ENCODE peak calls at places on chromosomes 5 and 9, in seven cellular contexts. I is endothelial cell, W is mesothelial cell of epicardium, B is AG04450, N is choroid plexus epithelial cell, G is HL-60, A is GM13977. Y is an unnamed sample.

GRCh38 chr9:221989-222776 is 7.5 kb downstream of the DOCK8 start:
- DNase-seq in B (no peak), G (no peak), N (no peak), W (no peak), A (no peak), I (no peak), Y (no peak)

GRCh38 chr9:90988318-90988717 is 186.7 kb downstream of the SYK start:
- DNase-seq in W (no peak), B (no peak), G (no peak), N (no peak), I (no peak), A (no peak), Y (no peak)

GRCh38 chr5:1737790-1738405 is 61.7 kb downstream of the MRPL36 start:
- DNase-seq in I (peak), N (peak), G (peak), B (no peak), A (peak), W (no peak), Y (no peak)

GRCh38 chr5:131679911-131680310 is 44.9 kb upstream of the RAPGEF6 start:
- DNase-seq in W (no peak), N (peak), A (no peak), I (no peak), G (no peak), B (peak), Y (no peak)

GRCh38 chr5:112738180-112738560 is 485 bp downstream of the APC start:
- DNase-seq in W (no peak), A (no peak), B (no peak), G (no peak), I (peak), N (peak), Y (no peak)

GRCh38 chr5:180214870-180215737 is 6.1 kb upstream of the RASGEF1C start:
- DNase-seq in I (no peak), G (no peak), W (no peak), N (no peak), B (no peak), A (no peak), Y (no peak)

GRCh38 chr9:124869986-124870560 is 8.1 kb downstream of the ARPC5L start:
- DNase-seq in N (peak), I (peak), A (peak), W (no peak), G (no peak), B (no peak), Y (peak)

GRCh38 chr5:137279631-137280236 is 219.4 kb downstream of the SPOCK1 start:
- DNase-seq in G (no peak), I (no peak), B (no peak), W (no peak), N (no peak), A (no peak), Y (no peak)

GRCh38 chr5:178827636-178828035 is 32.1 kb upstream of the ZNF354B start:
- DNase-seq in B (no peak), I (no peak), W (no peak), N (no peak), G (no peak), A (no peak), Y (no peak)

GRCh38 chr9:121362813-121363585 is 7.1 kb downstream of the STOM start:
- DNase-seq in A (no peak), B (no peak), G (peak), I (no peak), W (no peak), N (peak), Y (no peak)

GRCh38 chr9:82923410-82924242 is 139.3 kb downstream of the RASEF start:
- DNase-seq in B (no peak), N (peak), A (no peak), I (no peak), W (no peak), G (no peak), Y (no peak)

GRCh38 chr5:60842859-60843692 is 993 bp downstream of the ELOVL7 start:
- DNase-seq in I (peak), N (no peak), W (no peak), A (no peak), B (no peak), G (no peak), Y (no peak)

GRCh38 chr9:129737479-129738269 is 15.2 kb downstream of the PTGES start:
- DNase-seq in N (peak), I (peak), B (no peak), G (peak), W (peak), A (peak), Y (peak)

GRCh38 chr5:120778491-120779293 is 314.6 kb downstream of the PRR16 start:
- DNase-seq in I (no peak), G (no peak), N (peak), A (no peak), W (no peak), B (peak), Y (no peak)

GRCh38 chr5:145887976-145888574 is 15.3 kb upstream of the GRXCR2 start:
- DNase-seq in G (no peak), A (no peak), W (no peak), N (peak), I (peak), B (no peak), Y (no peak)

GRCh38 chr5:80864109-80864508 is 96.1 kb upstream of the RASGRF2 start:
- DNase-seq in W (no peak), I (no peak), B (no peak), A (no peak), G (no peak), N (no peak), Y (no peak)

GRCh38 chr9:75333624-75334023 is 245.3 kb downstream of the OSTF1 start:
- DNase-seq in I (no peak), B (no peak), G (no peak), A (no peak), N (no peak), W (no peak), Y (no peak)
- TF ChIP-seq CTCF in I (peak), B (no peak), G (no peak), A (no peak), N (no peak), W (peak), Y (no peak)

DNA sequence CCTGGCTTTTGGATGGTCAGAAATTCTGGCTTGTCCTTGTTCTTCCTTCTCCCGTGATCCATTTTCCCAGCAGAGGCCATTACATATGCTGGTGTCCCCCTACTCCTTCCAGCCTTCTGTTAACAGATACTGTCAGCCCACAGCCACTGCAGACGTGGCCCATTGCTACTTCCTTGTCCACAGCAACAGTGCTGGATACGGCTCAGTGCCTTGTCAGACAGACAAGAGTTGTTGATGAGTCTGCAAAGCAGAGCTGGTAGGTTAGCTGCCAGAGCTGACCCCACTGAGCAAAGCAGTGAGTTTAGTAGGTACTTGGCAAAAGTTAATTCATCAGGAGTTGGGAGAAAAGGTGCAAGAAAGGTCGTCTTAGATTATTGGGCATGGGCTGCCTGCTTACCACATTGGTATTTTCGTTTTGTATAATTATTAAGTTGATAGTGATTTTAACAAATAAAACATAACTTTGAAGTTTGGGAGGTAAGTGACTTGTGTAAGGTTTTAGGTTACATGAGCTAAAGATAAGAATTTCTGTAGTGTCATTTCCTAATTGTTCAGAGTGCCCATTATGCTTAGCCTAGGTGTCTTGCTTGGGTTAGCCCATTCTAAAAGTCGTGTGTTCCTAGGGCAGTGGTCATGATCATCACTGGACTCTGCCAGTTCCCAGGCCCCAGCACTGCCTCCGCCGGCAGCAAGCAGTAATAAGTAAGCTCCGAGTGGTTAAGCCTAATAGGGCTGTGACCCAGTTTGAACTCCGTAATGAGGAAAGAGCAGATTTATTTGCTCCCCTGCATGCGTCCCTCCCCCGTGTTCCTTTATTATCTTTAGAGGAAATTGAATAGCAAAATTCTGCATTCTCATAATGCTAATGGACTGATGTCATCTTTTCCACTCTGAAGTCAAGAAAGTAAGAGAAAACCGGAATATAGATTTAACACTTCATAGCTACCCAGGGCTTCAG is 292.0 kb downstream of the FANCC start:
- DNase-seq in B (peak), W (no peak), I (no peak), A (no peak), N (peak), G (no peak), Y (no peak)
- TF ChIP-seq CTCF in B (peak), W (no peak), I (no peak), A (no peak), N (peak), G (no peak), Y (no peak)

GRCh38 chr9:74742792-74743389 is 144.8 kb downstream of the TRPM6 start:
- DNase-seq in B (peak), N (peak), A (no peak), I (peak), G (no peak), W (no peak), Y (no peak)
- TF ChIP-seq CTCF in B (peak), N (peak), A (peak), I (peak), G (peak), W (peak), Y (peak)

GRCh38 chr9:107484117-107484723 is 5.3 kb downstream of the KLF4 start:
- DNase-seq in A (peak), N (peak), I (peak), G (peak), B (peak), W (no peak), Y (no peak)
- TF ChIP-seq CTCF in A (peak), N (peak), I (no peak), G (peak), B (peak), W (no peak), Y (no peak)

DNA sequence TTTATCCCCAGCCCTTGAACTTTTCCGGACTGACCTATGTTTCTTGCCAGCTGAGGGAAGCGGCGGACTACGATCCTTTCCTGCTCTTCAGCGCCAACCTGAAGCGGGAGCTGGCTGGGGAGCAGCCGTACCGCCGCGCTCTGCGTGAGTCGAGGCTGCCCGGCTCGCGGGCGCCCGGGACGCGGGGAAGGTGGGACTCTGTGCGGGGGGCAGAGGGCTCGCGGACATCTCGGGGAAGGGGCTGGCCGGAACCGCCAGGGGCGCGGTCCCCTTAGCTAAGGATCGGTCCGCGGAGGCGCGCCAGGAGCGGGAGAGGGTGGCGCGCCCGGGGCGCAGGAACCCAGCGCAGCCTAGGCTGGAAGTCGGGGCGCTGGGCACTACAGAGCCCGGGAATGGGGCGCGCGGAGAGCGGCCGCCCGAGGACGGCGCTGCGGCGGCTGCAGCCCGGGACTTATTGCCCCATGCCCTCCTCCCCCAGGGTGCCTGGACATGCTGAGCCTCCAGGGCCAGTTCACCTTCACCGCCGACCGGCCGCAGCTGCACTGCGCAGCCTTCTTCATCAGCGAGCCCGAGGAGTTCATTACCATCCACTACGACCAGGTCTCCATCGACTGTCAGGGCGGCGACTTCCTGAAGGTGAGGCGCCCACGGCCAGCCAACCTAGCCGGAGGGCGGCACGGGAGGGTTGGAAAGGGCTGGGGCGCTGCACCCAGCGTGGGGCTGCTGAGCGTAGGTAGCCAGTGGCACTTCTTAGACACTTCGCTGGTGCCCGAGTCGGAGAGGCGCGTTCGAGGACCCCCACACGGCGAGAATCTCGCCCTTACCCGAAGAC is 922 bp downstream of the CRHBP start:
- DNase-seq in N (peak), A (no peak), W (peak), B (no peak), I (peak), G (no peak), Y (no peak)
- TF ChIP-seq CTCF in N (no peak), A (no peak), W (no peak), B (no peak), I (no peak), G (no peak), Y (no peak)

DNA sequence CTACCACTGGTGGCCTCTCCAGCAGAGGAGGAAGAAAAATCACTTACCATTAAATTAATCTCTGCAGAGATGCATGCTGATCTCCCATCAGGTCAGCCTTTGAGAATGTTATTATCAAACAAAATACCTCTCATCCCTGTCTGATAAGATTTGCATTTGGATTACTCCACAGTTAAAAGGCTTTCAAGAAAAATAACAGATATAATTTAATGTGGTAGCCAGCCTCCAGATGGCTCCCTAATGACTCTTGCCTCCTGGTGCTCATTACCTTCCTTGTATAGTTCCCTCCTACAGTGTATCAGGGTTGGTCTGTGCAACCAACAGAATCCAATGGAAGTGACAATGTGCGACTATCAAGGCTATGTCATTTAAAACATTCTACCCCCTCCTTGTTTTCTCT is 63.6 kb upstream of the TNPO1 start:
- DNase-seq in G (no peak), A (no peak), I (no peak), N (no peak), W (no peak), B (no peak), Y (no peak)
- TF ChIP-seq CTCF in G (no peak), A (no peak), I (no peak), N (no peak), W (no peak), B (no peak), Y (no peak)

DNA sequence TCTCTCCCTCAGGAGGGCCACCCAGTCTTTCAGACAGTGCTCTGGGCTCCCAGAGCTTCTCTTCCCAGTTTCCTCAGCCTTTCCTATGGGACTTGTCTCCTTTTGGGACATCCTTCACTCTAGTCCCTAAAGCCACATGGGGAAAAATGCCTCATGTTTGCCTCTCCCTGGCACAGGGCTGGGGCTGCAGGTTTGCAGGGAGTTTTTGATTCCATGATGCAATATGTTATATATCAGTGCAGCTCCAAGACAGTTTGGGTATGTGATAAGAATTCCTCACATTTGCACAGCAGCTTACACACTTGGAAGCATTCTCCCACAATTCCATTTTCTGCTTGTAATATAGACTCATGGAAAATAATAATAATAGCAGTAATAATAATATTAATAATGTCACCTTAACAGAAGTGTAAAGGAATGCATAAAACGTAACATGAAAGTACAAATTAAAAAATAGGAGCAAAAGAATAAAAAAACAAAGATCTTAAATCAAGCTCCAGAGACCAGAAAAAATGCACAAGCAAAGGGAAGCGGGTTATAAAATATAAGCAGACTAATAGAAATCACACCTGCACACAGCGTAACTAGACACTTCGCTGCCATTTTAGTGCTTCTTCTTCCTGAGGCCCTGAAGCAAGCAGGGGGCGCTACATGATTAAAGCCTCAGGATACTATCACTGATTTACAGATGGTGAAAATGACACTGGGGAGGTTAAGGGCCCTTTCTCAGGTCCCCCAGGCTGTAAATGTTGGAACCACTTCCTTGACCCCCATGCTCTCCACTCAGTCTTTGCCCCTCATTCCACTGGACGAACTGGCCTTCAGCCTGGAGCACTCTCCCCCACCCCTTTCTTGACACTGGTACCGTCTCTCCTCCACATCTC is 70.0 kb upstream of the IL17B start:
- DNase-seq in B (no peak), G (no peak), W (no peak), I (no peak), A (no peak), N (peak), Y (no peak)
- TF ChIP-seq CTCF in B (peak), G (peak), W (no peak), I (no peak), A (peak), N (peak), Y (no peak)

GRCh38 chr5:33659526-33660169 is 218.9 kb downstream of the TARS1 start:
- DNase-seq in N (no peak), I (no peak), A (no peak), W (no peak), G (no peak), B (no peak), Y (no peak)

GRCh38 chr5:33657181-33657580 is 216.4 kb downstream of the TARS1 start:
- DNase-seq in A (no peak), N (no peak), W (no peak), G (no peak), B (no peak), I (no peak), Y (no peak)

GRCh38 chr5:33662721-33663435 is 222.1 kb downstream of the TARS1 start:
- DNase-seq in B (no peak), N (peak), A (no peak), G (no peak), I (no peak), W (no peak), Y (no peak)

DNA sequence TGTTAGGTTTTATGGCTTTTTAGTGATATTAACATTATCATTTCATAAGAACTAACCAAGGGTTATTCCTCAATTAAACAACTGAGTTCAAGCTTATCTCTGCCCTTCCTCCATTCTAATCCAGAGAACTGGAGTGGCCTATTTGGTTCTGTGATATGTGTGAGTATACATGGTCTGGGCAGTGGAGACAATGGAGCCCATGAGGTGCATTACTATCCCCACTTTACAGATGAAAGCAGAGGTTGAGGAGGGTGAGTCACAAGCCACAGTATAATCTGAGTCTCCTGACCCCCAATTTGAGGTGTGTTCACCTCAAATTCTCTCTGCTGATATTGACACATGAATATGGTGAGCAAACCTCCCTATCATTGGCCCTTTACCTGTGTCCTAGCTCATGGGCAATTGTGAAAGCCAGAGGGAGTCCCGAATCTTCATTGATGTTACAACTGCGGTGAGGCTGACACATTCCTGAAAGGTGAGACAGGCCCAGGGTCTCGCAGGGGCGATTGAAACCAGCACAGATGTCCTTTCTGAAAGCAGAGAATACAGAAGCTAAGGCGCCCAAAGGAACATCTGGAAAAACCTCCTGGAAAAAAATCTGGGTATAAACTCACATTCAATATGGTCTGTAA is 217.2 kb downstream of the TARS1 start:
- DNase-seq in B (no peak), I (no peak), N (no peak), A (no peak), G (no peak), W (no peak), Y (no peak)
- TF ChIP-seq CTCF in B (no peak), I (no peak), N (no peak), A (no peak), G (no peak), W (no peak), Y (no peak)

DNA sequence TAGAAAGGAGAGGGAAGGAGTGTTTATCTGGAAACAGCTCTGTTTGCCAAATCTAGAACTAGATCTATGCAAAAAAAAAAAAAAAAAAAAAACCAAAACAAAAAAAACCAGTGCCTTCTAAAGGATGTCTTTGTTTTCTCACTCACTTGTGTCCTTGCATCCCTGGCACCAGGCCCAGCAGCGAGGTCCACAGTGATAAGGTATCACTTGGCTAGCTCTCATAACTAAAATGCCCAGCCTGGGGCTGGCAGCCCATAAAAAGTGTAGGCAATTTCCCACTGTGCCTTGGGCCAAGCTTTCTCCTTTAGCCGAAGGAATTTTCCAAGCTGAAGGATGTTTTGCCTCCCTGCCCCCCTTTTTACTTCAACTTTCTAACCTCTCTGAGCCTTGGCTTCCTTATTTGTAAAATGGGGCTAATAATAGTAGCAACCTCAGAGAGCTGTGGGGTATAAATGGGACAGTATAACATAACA is 20.8 kb downstream of the RGS3 start:
- DNase-seq in N (no peak), G (no peak), I (no peak), W (no peak), A (no peak), B (no peak), Y (no peak)
- TF ChIP-seq CTCF in N (no peak), G (no peak), I (no peak), W (no peak), A (no peak), B (no peak), Y (no peak)